ENCODE peak calls at places on chromosomes 2 and 18, in six cellular contexts. One of them, this sample, is unnamed.

GRCh38 chr2:204967199-204967995 is 422.1 kb downstream of the PARD3B start:
- DNase-seq in left lung: no peak
- DNase-seq in fibroblast of villous mesenchyme: no peak
- DNase-seq in mammary epithelial cell: no peak
- DNase-seq in H1: no peak
- DNase-seq in tibial artery: no peak
- DNase-seq in this sample: no peak

GRCh38 chr2:136281281-136282117 is 163.6 kb upstream of the CXCR4 start:
- DNase-seq in H1: no peak
- DNase-seq in fibroblast of villous mesenchyme: no peak
- DNase-seq in mammary epithelial cell: no peak
- DNase-seq in tibial artery: no peak
- DNase-seq in left lung: no peak
- DNase-seq in this sample: peak

GRCh38 chr2:70214958-70215357 is 24.1 kb upstream of the C2orf42 start:
- DNase-seq in tibial artery: no peak
- DNase-seq in fibroblast of villous mesenchyme: peak
- DNase-seq in left lung: no peak
- DNase-seq in mammary epithelial cell: no peak
- DNase-seq in H1: no peak
- DNase-seq in this sample: no peak

GRCh38 chr2:30465171-30465545 is 18.1 kb downstream of the LCLAT1 start:
- DNase-seq in mammary epithelial cell: no peak
- DNase-seq in left lung: no peak
- DNase-seq in tibial artery: no peak
- DNase-seq in fibroblast of villous mesenchyme: peak
- DNase-seq in H1: no peak
- DNase-seq in this sample: no peak

GRCh38 chr18:10270160-10270571 is 184.3 kb upstream of the APCDD1 start:
- DNase-seq in tibial artery: peak
- DNase-seq in left lung: no peak
- DNase-seq in H1: no peak
- DNase-seq in mammary epithelial cell: no peak
- DNase-seq in fibroblast of villous mesenchyme: peak
- DNase-seq in this sample: no peak

GRCh38 chr18:63758616-63759015 is 16.6 kb upstream of the SERPINB7 start:
- DNase-seq in tibial artery: no peak
- DNase-seq in fibroblast of villous mesenchyme: no peak
- DNase-seq in left lung: no peak
- DNase-seq in H1: no peak
- DNase-seq in mammary epithelial cell: no peak
- DNase-seq in this sample: no peak

GRCh38 chr18:7000484-7001096 is 117.0 kb downstream of the LAMA1 start:
- DNase-seq in H1: no peak
- DNase-seq in mammary epithelial cell: peak
- DNase-seq in fibroblast of villous mesenchyme: peak
- DNase-seq in tibial artery: no peak
- DNase-seq in left lung: no peak
- DNase-seq in this sample: no peak

GRCh38 chr2:162833345-162833744 is 5.2 kb downstream of the KCNH7 start:
- DNase-seq in fibroblast of villous mesenchyme: no peak
- DNase-seq in left lung: no peak
- DNase-seq in tibial artery: no peak
- DNase-seq in H1: no peak
- DNase-seq in mammary epithelial cell: no peak
- DNase-seq in this sample: no peak

GRCh38 chr2:46032996-46033395 is 264.2 kb upstream of the EPAS1 start:
- DNase-seq in H1: no peak
- DNase-seq in mammary epithelial cell: peak
- DNase-seq in tibial artery: no peak
- DNase-seq in left lung: no peak
- DNase-seq in fibroblast of villous mesenchyme: no peak
- DNase-seq in this sample: no peak

GRCh38 chr2:103176289-103176915 is 414.6 kb downstream of the TMEM182 start:
- DNase-seq in H1: no peak
- DNase-seq in mammary epithelial cell: no peak
- DNase-seq in fibroblast of villous mesenchyme: no peak
- DNase-seq in left lung: no peak
- DNase-seq in tibial artery: no peak
- DNase-seq in this sample: no peak

GRCh38 chr2:37589298-37589697 is 82.1 kb downstream of the CDC42EP3 start:
- DNase-seq in fibroblast of villous mesenchyme: no peak
- DNase-seq in H1: no peak
- DNase-seq in mammary epithelial cell: peak
- DNase-seq in tibial artery: no peak
- DNase-seq in left lung: no peak
- DNase-seq in this sample: no peak

GRCh38 chr2:54274781-54275242 is 18.8 kb upstream of the TSPYL6 start:
- DNase-seq in mammary epithelial cell: peak
- DNase-seq in left lung: no peak
- DNase-seq in H1: no peak
- DNase-seq in fibroblast of villous mesenchyme: peak
- DNase-seq in tibial artery: no peak
- DNase-seq in this sample: no peak

GRCh38 chr18:77051581-77052296 is 80.8 kb downstream of the MBP start:
- DNase-seq in fibroblast of villous mesenchyme: no peak
- DNase-seq in tibial artery: no peak
- DNase-seq in mammary epithelial cell: no peak
- DNase-seq in H1: no peak
- DNase-seq in left lung: no peak
- DNase-seq in this sample: no peak

GRCh38 chr18:77052297-77052645 is 80.3 kb downstream of the MBP start:
- DNase-seq in H1: no peak
- DNase-seq in fibroblast of villous mesenchyme: no peak
- DNase-seq in mammary epithelial cell: no peak
- DNase-seq in left lung: no peak
- DNase-seq in tibial artery: no peak
- DNase-seq in this sample: no peak

GRCh38 chr18:77052656-77053309 is 79.8 kb downstream of the MBP start:
- DNase-seq in tibial artery: peak
- DNase-seq in mammary epithelial cell: no peak
- DNase-seq in fibroblast of villous mesenchyme: no peak
- DNase-seq in H1: no peak
- DNase-seq in left lung: no peak
- DNase-seq in this sample: no peak

GRCh38 chr18:77047803-77048419 is 84.7 kb downstream of the MBP start:
- DNase-seq in H1: no peak
- DNase-seq in tibial artery: no peak
- DNase-seq in left lung: no peak
- DNase-seq in mammary epithelial cell: no peak
- DNase-seq in fibroblast of villous mesenchyme: no peak
- DNase-seq in this sample: no peak

GRCh38 chr18:77049938-77050337 is 82.6 kb downstream of the MBP start:
- DNase-seq in fibroblast of villous mesenchyme: peak
- DNase-seq in tibial artery: no peak
- DNase-seq in left lung: no peak
- DNase-seq in mammary epithelial cell: peak
- DNase-seq in H1: no peak
- DNase-seq in this sample: no peak
- TF ChIP-seq CTCF in fibroblast of villous mesenchyme: no peak
- TF ChIP-seq CTCF in tibial artery: no peak
- TF ChIP-seq CTCF in left lung: no peak
- TF ChIP-seq CTCF in mammary epithelial cell: no peak
- TF ChIP-seq CTCF in H1: no peak
- TF ChIP-seq CTCF in this sample: no peak

DNA sequence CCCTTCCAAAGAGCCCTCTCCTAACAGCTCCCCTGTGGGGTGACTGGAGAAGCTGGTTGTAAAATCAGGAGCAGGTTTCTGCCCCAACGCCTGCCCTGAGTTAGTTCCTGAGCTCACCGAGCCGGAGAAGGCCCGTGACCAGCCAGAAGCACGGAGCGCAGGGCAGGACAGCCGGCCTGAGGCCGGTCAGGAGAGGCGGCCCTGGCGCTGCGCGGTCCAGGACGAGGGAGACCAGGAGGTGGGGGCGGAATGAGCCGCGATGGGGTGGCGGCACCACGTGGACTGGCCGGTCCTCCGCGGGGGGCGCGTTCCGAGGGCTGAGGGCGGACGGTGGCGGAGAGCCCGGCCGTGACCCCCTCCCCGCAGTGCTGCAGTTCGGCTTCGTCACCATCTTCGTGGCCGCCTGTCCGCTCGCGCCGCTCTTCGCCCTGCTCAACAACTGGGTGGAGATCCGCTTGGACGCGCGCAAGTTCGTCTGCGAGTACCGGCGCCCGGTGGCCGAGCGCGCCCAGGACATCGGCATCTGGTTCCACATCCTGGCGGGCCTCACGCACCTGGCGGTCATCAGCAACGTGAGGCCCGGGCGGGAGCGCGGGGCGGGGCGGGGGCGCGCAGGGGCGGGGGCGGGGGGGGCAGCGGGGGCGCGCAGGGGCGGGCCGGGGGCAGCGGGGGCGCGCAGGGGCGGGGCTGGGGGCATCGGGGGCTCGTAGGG is 29.0 kb downstream of the ANO7 start:
- DNase-seq in left lung: peak
- DNase-seq in fibroblast of villous mesenchyme: peak
- DNase-seq in tibial artery: peak
- DNase-seq in mammary epithelial cell: peak
- DNase-seq in H1: peak
- DNase-seq in this sample: peak
- TF ChIP-seq CTCF in left lung: no peak
- TF ChIP-seq CTCF in fibroblast of villous mesenchyme: no peak
- TF ChIP-seq CTCF in tibial artery: no peak
- TF ChIP-seq CTCF in mammary epithelial cell: no peak
- TF ChIP-seq CTCF in H1: peak
- TF ChIP-seq CTCF in this sample: no peak

GRCh38 chr18:62714671-62715438 is 486 bp upstream of the PHLPP1 start:
- DNase-seq in mammary epithelial cell: peak
- DNase-seq in H1: peak
- DNase-seq in fibroblast of villous mesenchyme: peak
- DNase-seq in left lung: peak
- DNase-seq in tibial artery: peak
- DNase-seq in this sample: peak
- TF ChIP-seq CTCF in mammary epithelial cell: peak
- TF ChIP-seq CTCF in H1: peak
- TF ChIP-seq CTCF in fibroblast of villous mesenchyme: peak
- TF ChIP-seq CTCF in left lung: peak
- TF ChIP-seq CTCF in tibial artery: peak
- TF ChIP-seq CTCF in this sample: peak

GRCh38 chr18:48022531-48023330 is 92.3 kb upstream of the SMAD2 start:
- DNase-seq in left lung: no peak
- DNase-seq in tibial artery: no peak
- DNase-seq in mammary epithelial cell: peak
- DNase-seq in fibroblast of villous mesenchyme: peak
- DNase-seq in H1: no peak
- DNase-seq in this sample: no peak

GRCh38 chr18:48024891-48025660 is 94.6 kb upstream of the SMAD2 start:
- DNase-seq in mammary epithelial cell: no peak
- DNase-seq in H1: no peak
- DNase-seq in fibroblast of villous mesenchyme: no peak
- DNase-seq in left lung: no peak
- DNase-seq in tibial artery: no peak
- DNase-seq in this sample: no peak

GRCh38 chr18:48024009-48024512 is 93.6 kb upstream of the SMAD2 start:
- DNase-seq in mammary epithelial cell: no peak
- DNase-seq in fibroblast of villous mesenchyme: no peak
- DNase-seq in tibial artery: no peak
- DNase-seq in left lung: no peak
- DNase-seq in H1: no peak
- DNase-seq in this sample: no peak

GRCh38 chr18:48022021-48022420 is 91.6 kb upstream of the SMAD2 start:
- DNase-seq in fibroblast of villous mesenchyme: no peak
- DNase-seq in tibial artery: no peak
- DNase-seq in mammary epithelial cell: no peak
- DNase-seq in H1: no peak
- DNase-seq in left lung: no peak
- DNase-seq in this sample: no peak

DNA sequence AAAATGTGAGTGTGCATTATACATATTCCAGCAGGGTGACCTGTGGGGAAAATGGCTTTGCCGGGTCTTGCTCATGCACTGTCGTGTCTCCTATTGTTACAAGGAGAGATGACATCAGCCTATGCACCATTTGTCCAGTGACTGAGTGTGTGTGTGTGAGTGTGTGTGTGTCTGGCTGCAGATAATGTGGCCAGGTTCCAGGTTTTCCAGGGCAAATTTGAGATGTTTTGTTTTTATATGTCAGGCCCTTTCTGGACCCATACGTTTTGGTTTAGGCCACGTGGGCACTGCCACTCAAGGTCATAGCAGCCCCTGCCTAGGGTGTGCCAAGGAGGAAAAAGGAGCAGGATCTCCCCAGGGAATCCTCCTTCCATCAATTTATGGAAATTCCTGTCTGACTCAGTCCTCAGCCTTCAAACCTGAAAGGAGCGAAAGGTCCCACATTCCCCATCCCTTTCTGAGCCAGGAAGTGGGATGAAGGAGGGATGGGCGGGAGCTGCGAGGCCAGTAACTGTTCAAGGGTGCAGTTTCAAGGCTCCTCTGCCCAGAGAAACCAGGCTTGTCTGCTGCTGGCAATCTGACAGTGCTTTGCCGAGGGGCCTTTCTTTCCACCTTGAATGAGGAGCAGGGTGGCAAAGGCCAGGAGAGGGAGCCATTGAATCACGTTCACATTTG is 93.0 kb upstream of the SMAD2 start:
- DNase-seq in fibroblast of villous mesenchyme: peak
- DNase-seq in H1: peak
- DNase-seq in tibial artery: no peak
- DNase-seq in left lung: no peak
- DNase-seq in mammary epithelial cell: peak
- DNase-seq in this sample: no peak
- TF ChIP-seq CTCF in fibroblast of villous mesenchyme: peak
- TF ChIP-seq CTCF in H1: peak
- TF ChIP-seq CTCF in tibial artery: peak
- TF ChIP-seq CTCF in left lung: peak
- TF ChIP-seq CTCF in mammary epithelial cell: peak
- TF ChIP-seq CTCF in this sample: no peak

GRCh38 chr2:99576775-99577174 is 87.0 kb upstream of the REV1 start:
- DNase-seq in mammary epithelial cell: no peak
- DNase-seq in fibroblast of villous mesenchyme: no peak
- DNase-seq in left lung: no peak
- DNase-seq in H1: no peak
- DNase-seq in tibial artery: no peak
- DNase-seq in this sample: no peak
- TF ChIP-seq CTCF in mammary epithelial cell: no peak
- TF ChIP-seq CTCF in fibroblast of villous mesenchyme: no peak
- TF ChIP-seq CTCF in left lung: no peak
- TF ChIP-seq CTCF in H1: no peak
- TF ChIP-seq CTCF in tibial artery: no peak
- TF ChIP-seq CTCF in this sample: no peak

This sample was measured in natural killer cell.